ENCODE peak calls at places on chromosomes 4 and X, in nine cellular contexts. M, C, L, Q, H, D, S, O and Y are unnamed samples.

GRCh38 chr4:46956451-46956850 is 36.9 kb downstream of the GABRA4 start:
- DNase-seq in C (no peak), D (no peak), Q (no peak), S (no peak), H (no peak), O (no peak), L (no peak), M (no peak), Y (no peak)

GRCh38 chr4:11451720-11452119 is 23.0 kb upstream of the HS3ST1 start:
- DNase-seq in O (no peak), Q (no peak), C (no peak), D (no peak), L (no peak), H (peak), M (no peak), S (no peak), Y (no peak)

GRCh38 chrX:118508221-118508620 is 12.6 kb downstream of the DOCK11 start:
- DNase-seq in H (no peak), O (no peak), Q (no peak), S (no peak), M (no peak), D (no peak), C (no peak), L (no peak), Y (no peak)

GRCh38 chrX:154020500-154021115 is 906 bp upstream of the IRAK1 start:
- DNase-seq in C (no peak), O (no peak), M (no peak), S (peak), Q (no peak), D (no peak), H (no peak), L (no peak), Y (no peak)

GRCh38 chrX:23952984-23953907 is 45.4 kb downstream of the CXorf58 start:
- DNase-seq in L (peak), C (peak), O (no peak), Q (no peak), D (no peak), M (no peak), H (no peak), S (peak), Y (no peak)

GRCh38 chr4:137635596-137635995 is 103.3 kb upstream of the PCDH18 start:
- DNase-seq in Q (no peak), O (no peak), S (no peak), D (peak), M (no peak), H (no peak), C (no peak), L (no peak), Y (no peak)

GRCh38 chrX:9234315-9234714 is 200.4 kb upstream of the FAM9B start:
- DNase-seq in C (peak), H (no peak), M (no peak), S (no peak), D (no peak), Q (no peak), O (no peak), L (no peak), Y (no peak)

GRCh38 chr4:149645790-149646189 is 169.9 kb downstream of the IQCM start:
- DNase-seq in L (no peak), M (no peak), O (no peak), Q (no peak), D (no peak), C (no peak), H (peak), S (no peak), Y (no peak)

GRCh38 chrX:154059231-154059630 is 38.3 kb downstream of the MECP2 start:
- DNase-seq in L (no peak), M (no peak), C (no peak), S (no peak), Q (no peak), H (no peak), D (no peak), O (no peak), Y (no peak)

GRCh38 chr4:7862561-7863200 is 77.0 kb downstream of the AFAP1 start:
- DNase-seq in D (peak), O (no peak), C (no peak), L (no peak), Q (no peak), S (no peak), H (no peak), M (no peak), Y (peak)

GRCh38 chr4:128308986-128309385 is 21.4 kb upstream of the PGRMC2 start:
- DNase-seq in H (no peak), M (no peak), C (no peak), S (no peak), L (no peak), D (peak), Q (no peak), O (no peak), Y (no peak)

GRCh38 chrX:43940811-43941210 is 32.4 kb downstream of the NDP start:
- DNase-seq in L (no peak), C (no peak), Q (peak), D (peak), O (no peak), M (no peak), S (no peak), H (peak), Y (peak)

GRCh38 chrX:9492901-9493300 is 28.0 kb downstream of the TBL1X start:
- DNase-seq in M (no peak), L (no peak), H (no peak), C (no peak), O (no peak), D (no peak), Q (no peak), S (no peak), Y (no peak)

GRCh38 chrX:1592128-1592862 is 891 bp downstream of the AKAP17A start:
- DNase-seq in O (no peak), Q (no peak), C (peak), L (peak), D (peak), M (peak), S (peak), H (peak), Y (peak)

GRCh38 chr4:7067147-7067522 is 729 bp downstream of the GRPEL1 start:
- DNase-seq in L (no peak), Q (no peak), M (peak), H (peak), O (peak), S (no peak), D (peak), C (peak), Y (peak)

GRCh38 chrX:136759968-136760367 is 20.8 kb downstream of the ARHGEF6 start:
- DNase-seq in Q (no peak), O (no peak), H (no peak), C (peak), D (no peak), M (no peak), S (peak), L (no peak), Y (no peak)

GRCh38 chr4:184313710-184314659 is 96.3 kb upstream of the ENPP6 start:
- DNase-seq in D (no peak), O (no peak), S (peak), H (no peak), C (peak), Q (no peak), M (peak), L (no peak), Y (no peak)

GRCh38 chr4:23871420-23871819 is 18.4 kb downstream of the PPARGC1A start:
- DNase-seq in M (no peak), D (no peak), C (no peak), L (no peak), O (no peak), H (no peak), Q (no peak), S (no peak), Y (no peak)

GRCh38 chrX:100973411-100973810 is 3.9 kb downstream of the ARL13A start:
- DNase-seq in D (peak), S (no peak), C (no peak), H (peak), L (no peak), O (no peak), M (no peak), Q (peak), Y (peak)

DNA sequence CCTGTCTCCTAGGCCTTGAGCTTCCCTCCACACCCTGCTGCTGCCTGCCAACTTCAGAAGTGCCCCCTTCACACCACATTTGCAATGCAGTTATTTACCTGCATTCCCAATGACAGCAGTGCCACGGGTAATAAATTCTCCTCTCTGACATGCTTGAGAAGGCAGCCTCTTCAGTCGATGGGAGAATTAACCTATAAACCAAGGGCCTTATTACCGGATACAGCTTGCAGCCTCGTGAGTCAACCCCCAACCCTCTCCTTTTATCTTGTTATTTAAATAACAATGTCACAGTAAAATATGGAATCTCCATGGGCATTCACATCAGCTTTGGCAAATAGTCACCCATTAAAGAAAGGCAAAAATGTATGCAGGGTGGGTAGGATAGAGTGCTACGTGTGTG is 34.7 kb upstream of the LGI2 start:
- DNase-seq in Q (no peak), C (no peak), L (no peak), D (no peak), O (no peak), M (no peak), S (no peak), H (no peak), Y (no peak)
- H3K4me3 ChIP-seq in Q (no peak), C (no peak), L (no peak), D (no peak), O (no peak), M (no peak), S (no peak), H (no peak), Y (no peak)

DNA sequence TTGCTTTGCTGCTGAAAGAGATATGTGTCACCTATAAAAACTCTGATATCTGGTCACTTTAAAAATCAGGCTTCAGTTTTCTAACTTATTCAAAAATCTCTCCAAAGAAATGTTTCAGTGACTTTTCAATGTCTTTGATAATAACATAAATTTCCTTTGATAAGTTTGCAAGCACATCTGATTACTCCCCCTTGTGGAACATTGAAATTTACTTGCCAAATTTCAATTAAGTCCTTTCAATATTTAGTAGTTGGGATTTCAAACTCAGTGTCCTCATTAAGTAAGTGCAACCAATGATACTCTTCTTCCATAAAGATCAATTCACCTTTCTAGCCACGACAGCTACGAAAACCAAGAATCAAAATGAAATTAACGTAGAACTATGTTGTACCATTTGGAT is 151.3 kb upstream of the FAM47C start:
- DNase-seq in L (no peak), O (no peak), S (no peak), D (no peak), C (no peak), Q (peak), H (peak), M (no peak), Y (no peak)
- TF ChIP-seq CTCF in L (no peak), O (no peak), S (peak), D (no peak), C (no peak), Q (no peak), H (no peak), M (peak), Y (no peak)

DNA sequence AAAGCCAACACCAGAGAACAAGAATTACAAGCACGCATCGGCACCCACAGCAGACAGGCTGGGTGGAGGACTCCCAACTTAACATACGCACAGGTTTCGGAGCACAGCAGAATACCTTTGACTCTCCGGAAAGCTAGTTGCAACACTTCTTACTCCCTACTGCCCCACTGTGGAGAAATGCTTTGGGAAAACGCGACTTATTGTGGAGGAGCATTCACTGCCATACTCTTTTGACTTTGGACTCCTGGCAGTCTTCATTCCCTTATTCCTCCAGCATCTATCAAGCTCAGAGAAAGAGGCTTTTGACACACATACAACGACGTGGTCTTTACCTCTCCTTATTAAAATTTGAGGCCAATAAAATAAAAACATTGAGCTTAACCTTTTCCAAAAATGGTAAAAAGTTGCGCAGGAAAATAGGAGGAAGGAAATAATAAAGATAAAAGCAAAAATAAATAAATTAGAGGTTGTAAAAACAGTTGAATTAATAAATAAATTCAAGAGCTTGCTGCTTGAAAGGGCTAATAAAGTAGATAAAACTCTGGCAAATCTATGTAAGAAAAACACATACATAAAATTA is 41.4 kb upstream of the GPC3 start:
- DNase-seq in D (peak), C (peak), L (peak), Q (peak), M (peak), O (no peak), S (no peak), H (peak), Y (peak)
- H3K4me3 ChIP-seq in D (no peak), C (no peak), L (no peak), Q (no peak), M (no peak), O (peak), S (no peak), H (no peak), Y (no peak)

GRCh38 chr4:73021634-73022033 is 47.9 kb downstream of the COX18 start:
- DNase-seq in S (peak), H (peak), D (peak), M (no peak), Q (peak), O (no peak), L (peak), C (no peak), Y (peak)
- TF ChIP-seq CTCF in S (peak), H (peak), D (peak), M (peak), Q (peak), O (peak), L (peak), C (no peak), Y (peak)

GRCh38 chrX:39065051-39065871 is 264.0 kb downstream of the MID1IP1 start:
- DNase-seq in O (no peak), L (no peak), S (no peak), H (no peak), C (no peak), D (no peak), M (no peak), Q (no peak), Y (no peak)
- H3K4me3 ChIP-seq in O (no peak), L (no peak), S (no peak), H (no peak), C (no peak), D (no peak), M (no peak), Q (no peak), Y (no peak)

DNA sequence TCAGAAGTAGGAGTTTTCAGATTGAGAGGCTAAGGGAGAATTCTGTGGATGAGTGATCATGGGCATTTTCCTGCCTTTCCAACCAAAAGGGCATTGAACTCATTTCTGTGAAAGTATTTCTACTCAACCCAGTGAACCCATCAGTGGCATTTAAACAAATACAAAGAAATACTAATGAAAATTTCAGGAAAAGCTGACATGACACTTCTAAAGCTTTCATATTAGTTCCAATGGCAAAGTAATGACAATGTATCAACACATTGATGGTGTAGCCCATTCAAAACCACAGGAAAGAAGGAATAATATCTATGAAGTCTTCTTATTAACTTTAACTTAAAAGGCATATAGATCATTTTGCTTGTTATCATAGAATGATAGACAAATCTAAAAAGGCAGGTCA is 183.5 kb upstream of the ANXA10 start:
- DNase-seq in O (no peak), D (no peak), M (no peak), C (no peak), Q (no peak), L (no peak), H (no peak), S (no peak), Y (no peak)
- TF ChIP-seq CTCF in O (no peak), D (no peak), M (no peak), C (no peak), Q (no peak), L (no peak), H (no peak), S (no peak), Y (no peak)

DNA sequence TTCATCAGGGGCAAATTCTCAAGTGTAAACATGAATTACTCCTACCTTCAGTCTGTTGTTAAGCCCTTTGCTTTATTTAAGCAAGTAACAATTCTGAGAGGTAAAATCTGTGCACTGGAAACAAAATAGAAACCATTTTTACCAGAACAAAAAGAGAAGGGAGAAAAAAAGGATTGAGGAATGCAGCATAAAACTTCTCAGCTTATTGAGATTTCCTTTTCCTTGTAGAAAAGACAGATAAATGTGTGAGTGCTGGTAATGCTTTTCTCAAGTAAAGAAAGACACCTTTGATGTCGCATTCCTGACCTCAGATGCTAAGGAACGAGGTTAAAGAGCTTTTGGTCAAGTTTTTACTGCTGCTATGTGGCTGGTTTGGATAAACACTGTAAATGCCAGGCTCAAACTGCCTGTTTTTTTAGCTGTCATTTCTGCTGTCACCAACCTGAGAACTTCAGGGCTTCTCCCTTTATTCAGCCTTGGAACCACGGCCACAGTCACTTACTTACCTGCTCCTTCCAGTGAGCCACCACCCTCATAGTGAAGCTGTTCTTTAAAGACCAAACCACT is 153.0 kb upstream of the ANK2 start:
- DNase-seq in H (no peak), L (no peak), M (no peak), D (no peak), S (no peak), O (no peak), Q (no peak), C (no peak), Y (no peak)
- H3K4me3 ChIP-seq in H (no peak), L (no peak), M (no peak), D (no peak), S (no peak), O (no peak), Q (no peak), C (no peak), Y (no peak)